ENCODE peak calls at places on chromosome 22, in five cellular contexts. O is CD8-positive, alpha-beta memory T cell; M is GM23248; C is heart right ventricle; V is cardiac muscle cell. N is an unnamed sample. For H3K27me3, the result is how much of the 10 kb centered on the place peaks cover.

GRCh38 chr22:48581821-48582469 is 1245.7 kb downstream of the BRD1 start:
- DNase-seq in O (no peak), M (no peak), C (no peak), V (no peak), N (no peak)

GRCh38 chr22:35986085-35986484 is 42.5 kb downstream of the RBFOX2 start:
- DNase-seq in O (no peak), M (peak), C (no peak), V (no peak), N (no peak)

GRCh38 chr22:38704568-38705234 is 1.0 kb upstream of the GTPBP1 start:
- DNase-seq in O (no peak), M (peak), C (no peak), V (no peak), N (no peak)

GRCh38 chr22:17824452-17824851 is 50.2 kb upstream of the BID start:
- DNase-seq in O (no peak), M (no peak), C (no peak), V (no peak), N (no peak)

GRCh38 chr22:23278883-23279675 is 98.8 kb downstream of the BCR start:
- DNase-seq in O (peak), M (peak), C (peak), V (no peak), N (no peak)

GRCh38 chr22:35921777-35922176 is 106.8 kb downstream of the RBFOX2 start:
- DNase-seq in O (peak), M (peak), C (no peak), V (peak), N (peak)

GRCh38 chr22:43851979-43852307 is 10.4 kb downstream of the SULT4A1 start:
- DNase-seq in O (no peak), M (no peak), C (no peak), V (no peak), N (no peak)

GRCh38 chr22:42022162-42022847 is 23.7 kb downstream of the WBP2NL start:
- DNase-seq in O (no peak), M (no peak), C (no peak), V (no peak), N (no peak)

GRCh38 chr22:18095101-18095805 is 15.4 kb upstream of the TUBA8 start:
- DNase-seq in O (no peak), M (no peak), C (no peak), V (no peak), N (no peak)

GRCh38 chr22:36021649-36022048 is 7.0 kb downstream of the RBFOX2 start:
- DNase-seq in O (no peak), M (no peak), C (no peak), V (no peak), N (no peak)

GRCh38 chr22:27576815-27577564 is 224.6 kb downstream of the MN1 start:
- DNase-seq in O (no peak), M (no peak), C (peak), V (no peak), N (no peak)

GRCh38 chr22:21857501-21857914 is 9.9 kb downstream of the MAPK1 start:
- DNase-seq in O (no peak), M (peak), C (no peak), V (no peak), N (no peak)

GRCh38 chr22:38355275-38355674 is 38.0 kb upstream of the CSNK1E start:
- DNase-seq in O (no peak), M (no peak), C (no peak), V (no peak), N (no peak)

GRCh38 chr22:40408718-40409612 is 38.6 kb downstream of the SGSM3 start:
- DNase-seq in O (no peak), M (no peak), C (no peak), V (no peak), N (no peak)

GRCh38 chr22:36432592-36433317 is 45.0 kb upstream of the MYH9 start:
- DNase-seq in O (no peak), M (no peak), C (no peak), V (peak), N (no peak)

GRCh38 chr22:32475428-32476010 is 908 bp downstream of the FBXO7 start:
- DNase-seq in O (peak), M (peak), C (peak), V (peak), N (no peak)

GRCh38 chr22:45544588-45545170 is 42.0 kb downstream of the FBLN1 start:
- DNase-seq in O (no peak), M (peak), C (no peak), V (no peak), N (no peak)

GRCh38 chr22:37284807-37285355 is 2.6 kb downstream of the CYTH4 start:
- DNase-seq in O (peak), M (no peak), C (peak), V (peak), N (no peak)

GRCh38 chr22:29023172-29023796 is 38.3 kb downstream of the C22orf31 start:
- DNase-seq in O (no peak), M (no peak), C (no peak), V (peak), N (no peak)

GRCh38 chr22:22934543-22935055 is 47.0 kb downstream of the IGLL5 start:
- DNase-seq in O (no peak), M (no peak), C (no peak), V (no peak), N (no peak)

DNA sequence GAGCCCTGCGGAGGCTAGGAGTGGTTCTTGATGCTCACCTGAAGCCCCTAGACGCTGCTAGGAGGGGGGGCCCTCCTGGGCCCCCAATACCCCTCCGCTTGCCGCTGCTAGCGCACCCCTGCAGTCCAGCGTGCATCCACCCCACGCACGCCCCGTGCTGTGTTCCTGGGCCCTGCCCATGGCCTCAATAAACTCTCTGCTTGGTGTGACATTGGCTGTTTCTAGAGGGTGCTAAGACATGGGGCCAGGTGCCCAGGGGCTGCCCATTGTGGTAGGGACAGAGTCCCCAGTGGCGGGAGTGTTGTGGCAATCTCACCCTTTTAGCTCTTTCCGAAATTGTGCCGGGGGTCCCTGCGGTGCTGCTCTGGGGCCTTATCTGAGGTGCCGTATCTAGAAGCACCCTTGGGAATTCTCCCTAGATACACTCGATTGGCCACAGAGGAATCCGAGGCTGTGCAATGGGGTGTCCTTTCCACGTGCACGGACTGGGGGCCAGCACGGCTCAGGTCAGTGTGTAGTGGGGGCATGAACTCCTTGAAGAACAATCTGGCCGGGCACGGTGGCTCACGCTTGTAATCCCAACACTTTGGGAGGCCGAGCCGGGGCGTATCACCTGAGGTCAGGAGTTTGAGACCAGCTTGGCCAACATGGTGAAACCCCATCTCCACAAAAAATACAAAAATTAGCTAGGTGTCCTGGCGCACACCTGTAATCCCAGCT is 10.9 kb downstream of the MAPK8IP2 start:
- DNase-seq in O (no peak), M (no peak), C (no peak), V (no peak), N (no peak)
- H3K27me3 ChIP-seq in O (under half), M (under half), C (under half), V (under half), N (under half)

DNA sequence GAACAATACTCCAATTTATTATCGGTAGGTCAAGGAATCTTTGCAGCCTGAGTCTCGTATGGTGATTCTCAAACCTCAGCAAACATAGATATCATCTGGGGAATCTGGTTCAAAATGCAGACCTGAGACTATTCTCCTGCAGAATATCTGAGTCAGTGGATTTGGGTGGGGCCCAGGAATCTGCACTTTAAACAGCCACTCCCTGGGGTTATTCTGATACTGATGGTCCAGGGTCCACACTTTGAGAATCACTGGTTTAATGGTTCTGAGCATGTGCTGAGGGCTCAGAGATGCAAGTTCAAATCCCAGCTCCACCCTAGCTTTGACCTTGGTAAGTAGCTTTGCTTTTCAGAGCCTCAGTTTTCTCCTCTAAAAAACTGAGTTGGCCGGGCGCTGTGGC is 53.5 kb upstream of the GRK3 start:
- DNase-seq in O (no peak), M (no peak), C (no peak), V (no peak), N (no peak)
- H3K27me3 ChIP-seq in O (under half), M (under half), C (under half), V (under half), N (under half)

DNA sequence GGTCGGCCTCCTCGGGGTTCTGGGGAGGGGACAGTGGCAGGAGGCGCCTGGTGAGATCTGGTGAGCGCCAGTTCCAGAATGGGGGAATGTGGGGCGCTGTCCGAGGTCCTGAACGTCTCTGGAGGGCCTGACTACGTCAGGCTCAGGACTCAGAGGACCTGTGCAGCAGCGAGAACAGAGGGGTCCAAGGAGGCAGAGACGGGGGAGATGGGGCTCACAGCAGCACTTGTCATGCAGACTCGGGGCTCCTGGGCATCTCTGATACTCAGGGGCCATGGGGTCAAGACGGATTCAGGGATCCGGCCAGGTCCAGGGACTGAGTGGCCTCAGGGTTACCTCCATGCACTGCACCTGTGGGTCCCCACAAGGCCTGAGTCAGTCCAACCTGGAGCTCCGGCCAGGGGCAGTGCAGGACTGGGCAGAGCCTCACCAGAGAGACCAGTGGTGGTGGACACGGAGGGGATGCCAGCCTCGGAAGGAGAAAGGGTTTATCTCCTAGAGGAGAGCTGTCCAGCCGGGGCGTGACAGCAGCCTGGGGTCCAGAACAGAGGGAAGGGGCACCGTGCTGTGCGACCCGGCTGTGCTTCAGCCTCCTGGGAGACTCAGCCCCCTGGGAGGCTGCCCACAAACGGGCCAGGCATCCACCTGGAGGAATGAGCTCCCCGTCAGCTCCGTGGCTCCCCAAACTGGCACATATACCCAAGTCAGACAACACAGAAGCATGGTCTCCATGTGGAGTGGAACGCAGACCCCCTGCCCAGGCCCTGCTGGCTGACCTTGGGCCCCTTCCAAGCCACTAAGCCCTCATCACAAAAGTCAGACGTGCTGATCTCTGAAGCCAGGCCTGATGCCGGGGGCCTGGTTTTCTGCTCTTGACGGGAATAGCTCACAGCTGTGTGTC is 92.0 kb downstream of the BRD1 start:
- DNase-seq in O (no peak), M (peak), C (no peak), V (peak), N (no peak)
- H3K27me3 ChIP-seq in O (under half), M (under half), C (under half), V (under half), N (under half)

GRCh38 chr22:49629024-49629570 is 198.6 kb downstream of the BRD1 start:
- DNase-seq in O (no peak), M (no peak), C (no peak), V (no peak), N (no peak)
- H3K27me3 ChIP-seq in O (under half), M (under half), C (under half), V (under half), N (under half)

DNA sequence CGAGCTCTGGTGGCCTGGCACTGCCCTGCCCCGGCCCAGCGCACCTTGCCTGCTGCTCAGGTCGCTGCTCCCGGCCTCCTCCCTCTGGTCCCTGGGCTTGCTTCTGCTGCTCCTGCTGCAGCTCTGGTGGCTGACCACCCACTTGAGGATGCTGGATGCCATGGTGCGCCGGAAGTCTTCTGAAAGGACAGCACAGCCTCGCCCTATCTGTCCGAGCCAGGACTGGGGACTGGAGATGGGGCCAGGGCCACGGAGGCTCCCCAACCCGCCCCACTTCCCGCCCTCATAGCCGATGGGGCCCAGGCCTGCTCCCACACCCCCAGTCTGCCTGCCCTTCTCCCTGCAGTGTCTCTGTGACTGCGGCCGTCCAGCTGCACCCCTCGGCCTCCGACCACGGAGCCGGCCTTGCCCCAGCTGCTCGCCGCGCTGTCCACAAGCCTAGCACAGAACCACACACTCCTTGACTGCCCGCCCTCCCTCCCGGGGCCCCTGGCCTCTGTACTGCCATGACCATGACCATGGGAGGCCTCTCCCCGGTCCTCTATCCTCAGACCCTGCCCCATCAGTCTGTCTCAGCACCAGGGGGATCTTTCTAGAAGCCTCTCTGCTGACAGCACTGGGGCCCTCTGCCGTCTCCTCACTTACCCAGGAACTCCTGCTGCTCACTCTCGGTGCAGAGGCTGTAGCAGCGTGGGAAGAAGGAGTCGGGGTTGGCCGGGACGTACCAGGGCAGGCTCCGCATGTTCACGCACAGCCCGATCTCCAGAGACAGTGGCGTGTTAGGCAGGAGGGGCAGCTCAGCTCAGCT is 12.7 kb downstream of the TTLL8 start:
- DNase-seq in O (peak), M (no peak), C (no peak), V (no peak), N (no peak)
- H3K27me3 ChIP-seq in O (under half), M (under half), C (under half), V (under half), N (under half)

GRCh38 chr22:47279337-47279736 is 516.9 kb downstream of the TBC1D22A start:
- DNase-seq in O (no peak), M (no peak), C (no peak), V (no peak), N (no peak)

GRCh38 chr22:47277001-47277400 is 514.6 kb downstream of the TBC1D22A start:
- DNase-seq in O (peak), M (no peak), C (no peak), V (no peak), N (no peak)

GRCh38 chr22:47276219-47276843 is 513.9 kb downstream of the TBC1D22A start:
- DNase-seq in O (no peak), M (no peak), C (no peak), V (no peak), N (no peak)

GRCh38 chr22:47277511-47277910 is 515.1 kb downstream of the TBC1D22A start:
- DNase-seq in O (no peak), M (no peak), C (no peak), V (no peak), N (no peak)

GRCh38 chr22:47278655-47279054 is 516.2 kb downstream of the TBC1D22A start:
- DNase-seq in O (peak), M (no peak), C (no peak), V (no peak), N (no peak)
- H3K27me3 ChIP-seq in O (under half), M (under half), C (under half), V (under half), N (under half)

DNA sequence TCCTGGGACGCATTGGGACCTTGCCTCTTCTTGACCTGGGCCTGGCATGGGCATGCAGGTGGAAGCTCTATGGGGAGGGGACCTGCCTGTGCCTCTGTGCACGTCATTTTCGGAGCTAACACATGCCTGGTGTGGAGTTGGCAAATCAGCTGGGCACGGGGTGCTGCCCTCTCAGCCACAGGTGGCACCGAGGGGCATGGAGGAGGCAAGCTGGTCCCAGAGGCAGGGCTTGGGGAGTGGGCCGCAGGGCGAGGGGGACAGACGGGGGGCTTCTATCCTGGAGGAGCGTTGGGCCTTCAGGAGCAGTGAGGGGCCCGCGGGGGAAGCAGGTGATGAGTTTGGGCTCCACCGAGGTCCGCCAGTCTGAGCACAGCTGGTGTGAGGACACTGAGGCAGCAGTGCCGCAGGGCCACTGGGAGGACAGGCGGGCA is 362.0 kb downstream of the TBC1D22A start:
- DNase-seq in O (no peak), M (no peak), C (no peak), V (no peak), N (no peak)
- H3K27me3 ChIP-seq in O (under half), M (under half), C (under half), V (under half), N (under half)

GRCh38 chr22:19728271-19728670 is 4.9 kb downstream of the GP1BB start:
- DNase-seq in O (no peak), M (no peak), C (no peak), V (no peak), N (no peak)
- H3K27me3 ChIP-seq in O (under half), M (under half), C (under half), V (half or more), N (under half)

GRCh38 chr22:30074147-30074546 is 6.1 kb upstream of the HORMAD2 start:
- DNase-seq in O (no peak), M (no peak), C (no peak), V (no peak), N (no peak)
- H3K27me3 ChIP-seq in O (under half), M (under half), C (under half), V (under half), N (under half)

N was measured in thoracic aorta.